ENCODE peak calls at places on chromosomes 11 and 22, in seven cellular contexts. One of them, this sample, is unnamed.

GRCh38 chr11:119460582-119460981 is 37.6 kb upstream of the THY1 start:
- DNase-seq in iris pigment epithelial cell: peak; percentile 73
- DNase-seq in GM18507: no peak
- DNase-seq in A673: no peak
- DNase-seq in heart right ventricle: no peak
- DNase-seq in IMR-90: peak; percentile 97
- DNase-seq in HCT116: no peak
- DNase-seq in this sample: no peak

GRCh38 chr11:134376150-134376921 is 35.7 kb downstream of the B3GAT1 start:
- DNase-seq in A673: no peak
- DNase-seq in heart right ventricle: no peak
- DNase-seq in IMR-90: no peak
- DNase-seq in iris pigment epithelial cell: no peak
- DNase-seq in GM18507: no peak
- DNase-seq in HCT116: no peak
- DNase-seq in this sample: no peak

GRCh38 chr22:47604563-47604962 is 842.1 kb downstream of the TBC1D22A start:
- DNase-seq in IMR-90: no peak
- DNase-seq in iris pigment epithelial cell: no peak
- DNase-seq in heart right ventricle: no peak
- DNase-seq in GM18507: no peak
- DNase-seq in HCT116: no peak
- DNase-seq in A673: no peak
- DNase-seq in this sample: no peak

GRCh38 chr22:24138649-24139420 is 42.5 kb upstream of the SUSD2 start:
- DNase-seq in A673: no peak
- DNase-seq in IMR-90: no peak
- DNase-seq in heart right ventricle: no peak
- DNase-seq in HCT116: no peak
- DNase-seq in GM18507: no peak
- DNase-seq in iris pigment epithelial cell: no peak
- DNase-seq in this sample: no peak

GRCh38 chr22:31313366-31314147 is 21.3 kb upstream of the PIK3IP1 start:
- DNase-seq in GM18507: peak; percentile 17
- DNase-seq in heart right ventricle: peak; percentile 59
- DNase-seq in iris pigment epithelial cell: peak; percentile 48
- DNase-seq in IMR-90: peak; percentile 61
- DNase-seq in HCT116: peak; percentile 40
- DNase-seq in A673: peak; percentile 62
- DNase-seq in this sample: no peak

GRCh38 chr11:134282121-134283045 is 6.2 kb downstream of the GLB1L3 start:
- DNase-seq in GM18507: no peak
- DNase-seq in iris pigment epithelial cell: no peak
- DNase-seq in A673: no peak
- DNase-seq in HCT116: no peak
- DNase-seq in heart right ventricle: no peak
- DNase-seq in IMR-90: no peak
- DNase-seq in this sample: no peak

GRCh38 chr11:60125962-60126585 is 37.6 kb downstream of the MS4A2 start:
- DNase-seq in IMR-90: no peak
- DNase-seq in GM18507: no peak
- DNase-seq in A673: no peak
- DNase-seq in heart right ventricle: no peak
- DNase-seq in iris pigment epithelial cell: no peak
- DNase-seq in HCT116: no peak
- DNase-seq in this sample: no peak

GRCh38 chr11:93791493-93791892 is 7.4 kb downstream of the MED17 start:
- DNase-seq in HCT116: no peak
- DNase-seq in heart right ventricle: no peak
- DNase-seq in IMR-90: no peak
- DNase-seq in iris pigment epithelial cell: peak; percentile 48
- DNase-seq in A673: no peak
- DNase-seq in GM18507: no peak
- DNase-seq in this sample: no peak

GRCh38 chr11:1852885-1853284 is at the start of gene LSP1:
- DNase-seq in A673: no peak
- DNase-seq in HCT116: no peak
- DNase-seq in GM18507: peak; percentile 82
- DNase-seq in heart right ventricle: peak; percentile 25
- DNase-seq in iris pigment epithelial cell: no peak
- DNase-seq in IMR-90: no peak
- DNase-seq in this sample: peak; percentile 96

GRCh38 chr11:20488352-20488751 is 100.8 kb downstream of the PRMT3 start:
- DNase-seq in IMR-90: no peak
- DNase-seq in iris pigment epithelial cell: no peak
- DNase-seq in A673: peak; percentile 4
- DNase-seq in HCT116: no peak
- DNase-seq in GM18507: no peak
- DNase-seq in heart right ventricle: no peak
- DNase-seq in this sample: no peak

GRCh38 chr11:93614111-93614784 is 47.2 kb upstream of the CEP295 start:
- DNase-seq in GM18507: no peak
- DNase-seq in iris pigment epithelial cell: no peak
- DNase-seq in A673: peak; percentile 48
- DNase-seq in HCT116: peak; percentile 43
- DNase-seq in heart right ventricle: no peak
- DNase-seq in IMR-90: no peak
- DNase-seq in this sample: no peak

GRCh38 chr22:36873614-36874308 is 13.0 kb downstream of the NCF4 start:
- DNase-seq in IMR-90: peak; percentile 45
- DNase-seq in iris pigment epithelial cell: peak; percentile 66
- DNase-seq in A673: peak; percentile 54
- DNase-seq in HCT116: peak; percentile 37
- DNase-seq in GM18507: peak; percentile 71
- DNase-seq in heart right ventricle: no peak
- DNase-seq in this sample: peak; percentile 60

GRCh38 chr11:74909363-74909762 is 39.5 kb downstream of the XRRA1 start:
- DNase-seq in iris pigment epithelial cell: no peak
- DNase-seq in IMR-90: no peak
- DNase-seq in heart right ventricle: no peak
- DNase-seq in A673: no peak
- DNase-seq in GM18507: no peak
- DNase-seq in HCT116: no peak
- DNase-seq in this sample: no peak

GRCh38 chr11:82823635-82824614 is 76.3 kb downstream of the PRCP start:
- DNase-seq in GM18507: no peak
- DNase-seq in iris pigment epithelial cell: no peak
- DNase-seq in HCT116: no peak
- DNase-seq in heart right ventricle: no peak
- DNase-seq in IMR-90: no peak
- DNase-seq in A673: peak; percentile 17
- DNase-seq in this sample: no peak

GRCh38 chr11:72721689-72722049 is 30.5 kb downstream of the ARAP1 start:
- DNase-seq in GM18507: no peak
- DNase-seq in A673: peak; percentile 28
- DNase-seq in iris pigment epithelial cell: peak; percentile 45
- DNase-seq in IMR-90: no peak
- DNase-seq in HCT116: no peak
- DNase-seq in heart right ventricle: no peak
- DNase-seq in this sample: no peak

GRCh38 chr11:111370902-111371578 is 8.0 kb downstream of the POU2AF1 start:
- DNase-seq in HCT116: no peak
- DNase-seq in IMR-90: no peak
- DNase-seq in iris pigment epithelial cell: no peak
- DNase-seq in heart right ventricle: no peak
- DNase-seq in A673: no peak
- DNase-seq in GM18507: no peak
- DNase-seq in this sample: no peak

GRCh38 chr11:63769044-63769718 is 606 bp upstream of the ZFTA start:
- DNase-seq in GM18507: no peak
- DNase-seq in IMR-90: no peak
- DNase-seq in A673: peak; percentile 54
- DNase-seq in HCT116: no peak
- DNase-seq in iris pigment epithelial cell: no peak
- DNase-seq in heart right ventricle: peak; percentile 68
- DNase-seq in this sample: no peak

GRCh38 chr11:46666982-46667590 is 33.3 kb downstream of the ARHGAP1 start:
- DNase-seq in GM18507: no peak
- DNase-seq in heart right ventricle: peak; percentile 46
- DNase-seq in IMR-90: no peak
- DNase-seq in A673: no peak
- DNase-seq in HCT116: no peak
- DNase-seq in iris pigment epithelial cell: no peak
- DNase-seq in this sample: no peak